ENCODE peak calls at places on chromosome 19, in five cellular contexts. J is WERI-Rb-1, N is adrenal gland, G is heart left ventricle, K is AG04450. A is an unnamed sample.

GRCh38 chr19:19486343-19487076 is 28.8 kb downstream of the TSSK6 start:
- DNase-seq in J (no peak), N (no peak), K (no peak), G (no peak), A (no peak)

GRCh38 chr19:45061965-45062364 is 14.3 kb downstream of the ZNF296 start:
- DNase-seq in G (no peak), K (no peak), J (no peak), N (no peak), A (no peak)

GRCh38 chr19:1811472-1811894 is 593 bp downstream of the ATP8B3 start:
- DNase-seq in J (no peak), G (no peak), N (peak; percentile 95), K (no peak), A (peak; percentile 74)

GRCh38 chr19:14503285-14503684 is 7.4 kb upstream of the GIPC1 start:
- DNase-seq in G (no peak), K (no peak), J (no peak), N (no peak), A (no peak)

GRCh38 chr19:1116726-1117581 is 13.2 kb downstream of the GPX4 start:
- DNase-seq in J (no peak), N (no peak), K (no peak), G (no peak), A (peak; percentile 45)

GRCh38 chr19:32308436-32309077 is 36.9 kb upstream of the ZNF507 start:
- DNase-seq in G (no peak), K (no peak), J (no peak), N (no peak), A (no peak)

GRCh38 chr19:3710265-3710812 is 2.2 kb downstream of the TJP3 start:
- DNase-seq in K (no peak), J (no peak), N (peak; percentile 72), G (peak; percentile 64), A (peak; percentile 96)

GRCh38 chr19:56162258-56162657 is 13.6 kb upstream of the GALP start:
- DNase-seq in K (no peak), N (no peak), G (no peak), J (no peak), A (no peak)

GRCh38 chr19:2410023-2410422 is 17.4 kb downstream of the TIMM13 start:
- DNase-seq in N (no peak), J (no peak), G (no peak), K (no peak), A (no peak)

GRCh38 chr19:55116232-55117062 is 990 bp downstream of the PPP1R12C start:
- DNase-seq in K (no peak), G (peak; percentile 81), N (peak; percentile 72), J (no peak), A (peak; percentile 76)

GRCh38 chr19:19205416-19206410 is 2.5 kb upstream of the NR2C2AP start:
- DNase-seq in J (no peak), G (no peak), K (no peak), N (no peak), A (no peak)

GRCh38 chr19:2434721-2435265 is 7.4 kb upstream of the TIMM13 start:
- DNase-seq in N (no peak), K (no peak), J (no peak), G (no peak), A (no peak)

GRCh38 chr19:52211926-52212571 is 22.2 kb downstream of the PPP2R1A start:
- DNase-seq in K (no peak), J (no peak), G (no peak), N (no peak), A (no peak)

GRCh38 chr19:48999481-49000325 is 6.0 kb downstream of the RUVBL2 start:
- DNase-seq in J (peak; percentile 77), G (no peak), N (peak; percentile 58), K (peak; percentile 43), A (peak; percentile 75)

GRCh38 chr19:15304140-15304705 is 28.1 kb downstream of the BRD4 start:
- DNase-seq in G (peak; percentile 37), N (no peak), J (no peak), K (no peak), A (no peak)

GRCh38 chr19:53983457-53984289 is 7.8 kb upstream of the CACNG6 start:
- DNase-seq in N (no peak), K (no peak), J (no peak), G (no peak), A (no peak)

GRCh38 chr19:1819976-1820255 is 7.8 kb upstream of the ATP8B3 start:
- DNase-seq in J (no peak), K (no peak), G (no peak), N (no peak), A (no peak)

GRCh38 chr19:55580628-55581144 is at the start of gene ZNF579:
- DNase-seq in N (peak; percentile 89), K (peak; percentile 78), J (peak; percentile 94), G (peak; percentile 89), A (peak; percentile 88)

GRCh38 chr19:48799358-48800300 is 11.2 kb downstream of the BCAT2 start:
- DNase-seq in G (no peak), K (no peak), J (no peak), N (no peak), A (no peak)

GRCh38 chr19:51994048-51994644 is 7.5 kb upstream of the ZNF350 start:
- DNase-seq in N (no peak), G (no peak), J (no peak), K (no peak), A (no peak)

GRCh38 chr19:40057166-40057565 is 1.1 kb upstream of the ZNF780B start:
- DNase-seq in K (no peak), G (no peak), N (no peak), J (no peak), A (no peak)

GRCh38 chr19:55117063-55117635 is 288 bp downstream of the PPP1R12C start:
- DNase-seq in G (no peak), K (no peak), N (peak; percentile 23), J (no peak), A (no peak)

GRCh38 chr19:1268392-1269064 is 604 bp upstream of the CIRBP start:
- DNase-seq in G (peak; percentile 37), N (peak; percentile 14), J (no peak), K (no peak), A (peak; percentile 58)

GRCh38 chr19:28793391-28794168 is 419.4 kb downstream of the UQCRFS1 start:
- DNase-seq in G (no peak), J (no peak), N (no peak), K (no peak), A (no peak)

GRCh38 chr19:2150794-2151338 is 500 bp downstream of the AP3D1 start:
- DNase-seq in G (no peak), N (peak; percentile 33), J (peak; percentile 30), K (no peak), A (peak; percentile 66)

GRCh38 chr19:7679771-7680605 is 645 bp upstream of the TRAPPC5 start:
- DNase-seq in K (no peak), N (no peak), J (peak; percentile 19), G (no peak), A (no peak)
- H3K27ac ChIP-seq in K (no peak overlapping the region), N (no peak overlapping the region), J (peak overlapping the region; percentile 75), G (no peak overlapping the region), A (peak overlapping the region; percentile 92)

GRCh38 chr19:38276942-38277517 is 12.7 kb downstream of the SPINT2 start:
- DNase-seq in N (no peak), K (no peak), G (no peak), J (no peak), A (no peak)
- H3K4me3 ChIP-seq in N (no peak overlapping the region), K (no peak overlapping the region), G (no peak overlapping the region), J (no peak overlapping the region), A (no peak overlapping the region)

GRCh38 chr19:10084803-10085202 is 1.3 kb upstream of the SHFL start:
- DNase-seq in N (no peak), K (no peak), J (no peak), G (no peak), A (no peak)
- H3K27ac ChIP-seq in N (no peak overlapping the region), K (no peak overlapping the region), J (no peak overlapping the region), G (no peak overlapping the region), A (no peak overlapping the region)

DNA sequence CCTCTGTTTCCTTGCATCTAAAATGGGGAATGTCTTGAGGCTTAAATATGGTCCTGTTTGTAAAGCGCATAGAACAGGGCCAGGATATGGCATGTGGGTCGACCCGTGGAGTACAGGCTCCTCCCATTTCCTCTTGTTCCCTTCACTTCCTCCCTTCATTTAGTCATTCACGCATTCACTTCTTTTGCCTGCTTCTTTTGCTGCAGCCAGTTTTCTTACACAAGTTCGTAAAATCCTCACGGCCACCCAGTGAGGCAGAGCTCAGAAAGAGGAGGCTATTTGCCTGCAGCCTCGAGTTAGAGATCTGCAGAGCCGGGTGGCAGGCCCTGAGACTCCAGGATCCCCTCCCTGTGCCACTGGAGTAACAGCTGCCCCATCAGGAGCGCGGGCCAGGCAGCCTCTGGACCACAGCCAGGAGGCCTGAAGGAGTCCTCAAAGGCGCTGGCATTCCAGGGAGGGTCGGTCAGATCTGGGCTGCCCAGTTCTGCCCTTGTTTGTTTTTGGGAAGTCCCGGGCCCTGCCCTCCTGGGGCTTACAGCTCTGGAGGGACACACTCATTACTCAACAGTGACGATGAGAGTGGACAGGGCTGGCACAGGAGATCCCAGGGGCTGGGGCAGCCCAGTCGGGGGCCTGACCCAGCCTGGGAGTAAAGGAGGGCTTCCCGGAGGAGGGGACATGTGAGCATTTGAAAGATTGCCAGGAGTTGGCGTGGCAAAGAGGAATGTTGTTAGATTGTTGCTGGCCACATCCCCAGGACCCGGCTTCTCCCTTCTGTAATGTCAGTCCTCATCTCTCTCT is 4.6 kb downstream of the PPP5C start:
- DNase-seq in N (peak; percentile 61), G (peak; percentile 30), J (no peak), K (no peak), A (peak; percentile 85)
- H3K4me3 ChIP-seq in N (no peak overlapping the region), G (no peak overlapping the region), J (no peak overlapping the region), K (no peak overlapping the region), A (peak overlapping the region; percentile 17)

GRCh38 chr19:5068251-5069090 is 99.6 kb downstream of the KDM4B start:
- DNase-seq in N (peak; percentile 42), G (no peak), J (no peak), K (no peak), A (no peak)

GRCh38 chr19:5067666-5068065 is 98.8 kb downstream of the KDM4B start:
- DNase-seq in N (peak; percentile 56), J (no peak), G (no peak), K (no peak), A (no peak)

GRCh38 chr19:5064896-5065295 is 96.0 kb downstream of the KDM4B start:
- DNase-seq in J (no peak), G (no peak), N (no peak), K (no peak), A (no peak)

GRCh38 chr19:5065717-5066116 is 96.8 kb downstream of the KDM4B start:
- DNase-seq in G (no peak), K (no peak), N (no peak), J (no peak), A (no peak)

DNA sequence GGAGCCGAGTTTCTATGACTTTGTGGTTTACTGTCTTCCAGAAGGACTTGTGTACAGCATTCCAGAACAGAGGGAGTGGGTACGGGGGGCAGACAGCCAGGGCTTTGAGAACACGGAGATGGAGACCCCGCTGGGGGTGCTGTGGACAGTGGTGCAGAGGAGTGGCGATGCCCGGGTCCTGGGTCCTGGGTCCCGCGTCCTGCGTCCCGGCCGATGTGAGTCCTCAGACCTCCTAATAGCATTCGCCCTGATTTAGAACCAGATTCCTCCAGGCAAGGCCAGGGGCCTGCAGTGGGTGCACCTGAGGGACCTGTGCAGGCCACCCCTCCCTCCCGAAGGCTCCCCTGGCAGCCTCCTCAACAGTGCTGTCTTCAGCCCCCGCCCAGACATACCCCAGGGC is 97.9 kb downstream of the KDM4B start:
- DNase-seq in K (no peak), J (no peak), G (no peak), N (no peak), A (no peak)
- H3K27ac ChIP-seq in K (no peak overlapping the region), J (no peak overlapping the region), G (no peak overlapping the region), N (no peak overlapping the region), A (no peak overlapping the region)